ENCODE peak calls at places on chromosomes 4 and X, in ten cellular contexts. One of them, this sample, is unnamed.

GRCh38 chr4:183658362-183659028 is 490 bp downstream of the RWDD4 start:
- DNase-seq in activated naive CD4-positive, alpha-beta T cell: no peak
- DNase-seq in sigmoid colon: peak
- DNase-seq in hepatocyte: peak
- DNase-seq in adipocyte: peak
- DNase-seq in C1 segment of cervical spinal cord: no peak
- DNase-seq in lower leg skin: no peak
- DNase-seq in heart right ventricle: peak
- DNase-seq in ELF-1: peak
- DNase-seq in amygdala: no peak
- DNase-seq in this sample: peak

GRCh38 chr4:56681849-56682175 is 716 bp upstream of the HOPX start:
- DNase-seq in activated naive CD4-positive, alpha-beta T cell: no peak
- DNase-seq in sigmoid colon: no peak
- DNase-seq in hepatocyte: no peak
- DNase-seq in adipocyte: no peak
- DNase-seq in C1 segment of cervical spinal cord: no peak
- DNase-seq in lower leg skin: no peak
- DNase-seq in heart right ventricle: no peak
- DNase-seq in ELF-1: no peak
- DNase-seq in amygdala: no peak
- DNase-seq in this sample: no peak

GRCh38 chr4:3091464-3091863 is 17.0 kb downstream of the HTT start:
- DNase-seq in activated naive CD4-positive, alpha-beta T cell: no peak
- DNase-seq in sigmoid colon: no peak
- DNase-seq in hepatocyte: no peak
- DNase-seq in adipocyte: no peak
- DNase-seq in C1 segment of cervical spinal cord: no peak
- DNase-seq in lower leg skin: no peak
- DNase-seq in heart right ventricle: no peak
- DNase-seq in ELF-1: no peak
- DNase-seq in amygdala: no peak
- DNase-seq in this sample: no peak

GRCh38 chrX:76555816-76556215 is 128.3 kb downstream of the MAGEE1 start:
- DNase-seq in activated naive CD4-positive, alpha-beta T cell: no peak
- DNase-seq in sigmoid colon: no peak
- DNase-seq in hepatocyte: peak
- DNase-seq in adipocyte: peak
- DNase-seq in C1 segment of cervical spinal cord: no peak
- DNase-seq in lower leg skin: no peak
- DNase-seq in heart right ventricle: no peak
- DNase-seq in ELF-1: peak
- DNase-seq in amygdala: no peak
- DNase-seq in this sample: no peak

GRCh38 chr4:15400911-15401671 is 26.7 kb upstream of the C1QTNF7 start:
- DNase-seq in activated naive CD4-positive, alpha-beta T cell: no peak
- DNase-seq in sigmoid colon: peak
- DNase-seq in hepatocyte: peak
- DNase-seq in adipocyte: peak
- DNase-seq in C1 segment of cervical spinal cord: no peak
- DNase-seq in lower leg skin: peak
- DNase-seq in heart right ventricle: peak
- DNase-seq in ELF-1: peak
- DNase-seq in amygdala: no peak
- DNase-seq in this sample: peak

GRCh38 chr4:64341711-64342110 is 67.5 kb downstream of the TECRL start:
- DNase-seq in activated naive CD4-positive, alpha-beta T cell: no peak
- DNase-seq in sigmoid colon: no peak
- DNase-seq in hepatocyte: no peak
- DNase-seq in adipocyte: no peak
- DNase-seq in C1 segment of cervical spinal cord: no peak
- DNase-seq in lower leg skin: no peak
- DNase-seq in heart right ventricle: peak
- DNase-seq in ELF-1: no peak
- DNase-seq in amygdala: no peak
- DNase-seq in this sample: no peak

GRCh38 chrX:129493643-129494042 is 29.6 kb downstream of the SMARCA1 start:
- DNase-seq in activated naive CD4-positive, alpha-beta T cell: no peak
- DNase-seq in sigmoid colon: no peak
- DNase-seq in hepatocyte: no peak
- DNase-seq in adipocyte: peak
- DNase-seq in C1 segment of cervical spinal cord: no peak
- DNase-seq in lower leg skin: no peak
- DNase-seq in heart right ventricle: no peak
- DNase-seq in ELF-1: no peak
- DNase-seq in amygdala: no peak
- DNase-seq in this sample: no peak

GRCh38 chr4:74117024-74117534 is 18.1 kb upstream of the CXCL2 start:
- DNase-seq in activated naive CD4-positive, alpha-beta T cell: no peak
- DNase-seq in sigmoid colon: peak
- DNase-seq in hepatocyte: peak
- DNase-seq in adipocyte: peak
- DNase-seq in C1 segment of cervical spinal cord: no peak
- DNase-seq in lower leg skin: peak
- DNase-seq in heart right ventricle: no peak
- DNase-seq in ELF-1: peak
- DNase-seq in amygdala: no peak
- DNase-seq in this sample: no peak

GRCh38 chr4:188444500-188444899 is 305.3 kb downstream of the TRIML1 start:
- DNase-seq in activated naive CD4-positive, alpha-beta T cell: no peak
- DNase-seq in sigmoid colon: no peak
- DNase-seq in hepatocyte: no peak
- DNase-seq in adipocyte: peak
- DNase-seq in C1 segment of cervical spinal cord: no peak
- DNase-seq in lower leg skin: no peak
- DNase-seq in heart right ventricle: no peak
- DNase-seq in ELF-1: no peak
- DNase-seq in amygdala: no peak
- DNase-seq in this sample: no peak

GRCh38 chr4:6914448-6914847 is 4.8 kb downstream of the TBC1D14 start:
- DNase-seq in activated naive CD4-positive, alpha-beta T cell: no peak
- DNase-seq in sigmoid colon: peak
- DNase-seq in hepatocyte: no peak
- DNase-seq in adipocyte: no peak
- DNase-seq in C1 segment of cervical spinal cord: no peak
- DNase-seq in lower leg skin: no peak
- DNase-seq in heart right ventricle: no peak
- DNase-seq in ELF-1: no peak
- DNase-seq in amygdala: no peak
- DNase-seq in this sample: no peak

GRCh38 chr4:111689214-111689613 is 456.0 kb upstream of the FAM241A start:
- DNase-seq in activated naive CD4-positive, alpha-beta T cell: no peak
- DNase-seq in sigmoid colon: peak
- DNase-seq in hepatocyte: peak
- DNase-seq in adipocyte: peak
- DNase-seq in C1 segment of cervical spinal cord: no peak
- DNase-seq in lower leg skin: peak
- DNase-seq in heart right ventricle: no peak
- DNase-seq in ELF-1: no peak
- DNase-seq in amygdala: no peak
- DNase-seq in this sample: no peak

GRCh38 chr4:126719803-126720202 is 913.0 kb upstream of the INTU start:
- DNase-seq in activated naive CD4-positive, alpha-beta T cell: no peak
- DNase-seq in sigmoid colon: no peak
- DNase-seq in hepatocyte: peak
- DNase-seq in adipocyte: no peak
- DNase-seq in C1 segment of cervical spinal cord: no peak
- DNase-seq in lower leg skin: no peak
- DNase-seq in heart right ventricle: no peak
- DNase-seq in ELF-1: no peak
- DNase-seq in amygdala: no peak
- DNase-seq in this sample: no peak

GRCh38 chrX:50691820-50692219 is 122.2 kb downstream of the SHROOM4 start:
- DNase-seq in activated naive CD4-positive, alpha-beta T cell: no peak
- DNase-seq in sigmoid colon: no peak
- DNase-seq in hepatocyte: peak
- DNase-seq in adipocyte: peak
- DNase-seq in C1 segment of cervical spinal cord: no peak
- DNase-seq in lower leg skin: no peak
- DNase-seq in heart right ventricle: no peak
- DNase-seq in ELF-1: peak
- DNase-seq in amygdala: no peak
- DNase-seq in this sample: no peak

GRCh38 chr4:174047363-174047762 is 236.1 kb downstream of the FBXO8 start:
- DNase-seq in activated naive CD4-positive, alpha-beta T cell: no peak
- DNase-seq in sigmoid colon: no peak
- DNase-seq in hepatocyte: no peak
- DNase-seq in adipocyte: no peak
- DNase-seq in C1 segment of cervical spinal cord: no peak
- DNase-seq in lower leg skin: no peak
- DNase-seq in heart right ventricle: no peak
- DNase-seq in ELF-1: no peak
- DNase-seq in amygdala: no peak
- DNase-seq in this sample: no peak

GRCh38 chrX:110201799-110202198 is 116.1 kb downstream of the AMMECR1 start:
- DNase-seq in activated naive CD4-positive, alpha-beta T cell: no peak
- DNase-seq in sigmoid colon: no peak
- DNase-seq in hepatocyte: no peak
- DNase-seq in adipocyte: no peak
- DNase-seq in C1 segment of cervical spinal cord: no peak
- DNase-seq in lower leg skin: no peak
- DNase-seq in heart right ventricle: no peak
- DNase-seq in ELF-1: no peak
- DNase-seq in amygdala: no peak
- DNase-seq in this sample: no peak

This sample was measured in left colon.